ENCODE peak calls at places on chromosomes 5 and 9, in five cellular contexts. One of them, this sample, is unnamed.
A peak's percentile ranks its signal among the peaks of the same experiment; 100 is the strongest.

GRCh38 chr9:93574900-93575705 is 1.3 kb upstream of the PHF2 start:
- ATAC-seq in K562: no peak
- ATAC-seq in right cardiac atrium: peak; percentile 3
- ATAC-seq in HCT116: no peak
- ATAC-seq in upper lobe of left lung: peak; percentile 2
- ATAC-seq in this sample: no peak

GRCh38 chr9:109886617-109887016 is 106.6 kb downstream of the PALM2AKAP2 start:
- ATAC-seq in right cardiac atrium: no peak
- ATAC-seq in K562: no peak
- ATAC-seq in upper lobe of left lung: no peak
- ATAC-seq in HCT116: no peak
- ATAC-seq in this sample: no peak

GRCh38 chr9:74940600-74940999 is 12.1 kb downstream of the C9orf40 start:
- ATAC-seq in upper lobe of left lung: no peak
- ATAC-seq in right cardiac atrium: no peak
- ATAC-seq in HCT116: no peak
- ATAC-seq in K562: peak; percentile 54
- ATAC-seq in this sample: no peak

GRCh38 chr5:26569241-26569928 is 469.0 kb downstream of the CDH9 start:
- ATAC-seq in HCT116: no peak
- ATAC-seq in upper lobe of left lung: peak; percentile 44
- ATAC-seq in K562: no peak
- ATAC-seq in right cardiac atrium: peak; percentile 54
- ATAC-seq in this sample: peak; percentile 34

GRCh38 chr5:61229416-61229815 is 67.1 kb upstream of the SMIM15 start:
- ATAC-seq in right cardiac atrium: peak; percentile 18
- ATAC-seq in K562: no peak
- ATAC-seq in upper lobe of left lung: no peak
- ATAC-seq in HCT116: peak; percentile 4
- ATAC-seq in this sample: no peak

GRCh38 chr5:61933787-61934626 is 372.0 kb upstream of the KIF2A start:
- ATAC-seq in upper lobe of left lung: peak; percentile 60
- ATAC-seq in HCT116: peak; percentile 87
- ATAC-seq in right cardiac atrium: no peak
- ATAC-seq in K562: peak; percentile 75
- ATAC-seq in this sample: no peak

GRCh38 chr5:175572922-175573321 is 84.9 kb upstream of the HRH2 start:
- ATAC-seq in K562: no peak
- ATAC-seq in HCT116: no peak
- ATAC-seq in right cardiac atrium: peak; percentile 77
- ATAC-seq in upper lobe of left lung: no peak
- ATAC-seq in this sample: no peak

GRCh38 chr5:103234239-103234975 is 24.2 kb upstream of the MACIR start:
- ATAC-seq in K562: no peak
- ATAC-seq in HCT116: no peak
- ATAC-seq in upper lobe of left lung: no peak
- ATAC-seq in right cardiac atrium: peak; percentile 50
- ATAC-seq in this sample: no peak

GRCh38 chr5:76607353-76607871 is 15.8 kb downstream of the F2RL2 start:
- ATAC-seq in right cardiac atrium: no peak
- ATAC-seq in upper lobe of left lung: no peak
- ATAC-seq in K562: no peak
- ATAC-seq in HCT116: no peak
- ATAC-seq in this sample: no peak

GRCh38 chr5:160048131-160048530 is 39.2 kb downstream of the TTC1 start:
- ATAC-seq in upper lobe of left lung: peak; percentile 88
- ATAC-seq in K562: peak; percentile 84
- ATAC-seq in HCT116: no peak
- ATAC-seq in right cardiac atrium: peak; percentile 70
- ATAC-seq in this sample: peak; percentile 77

GRCh38 chr5:73152411-73153388 is 20.3 kb upstream of the TMEM174 start:
- ATAC-seq in K562: peak; percentile 58
- ATAC-seq in HCT116: peak; percentile 79
- ATAC-seq in right cardiac atrium: no peak
- ATAC-seq in upper lobe of left lung: no peak
- ATAC-seq in this sample: no peak

GRCh38 chr9:130630091-130630450 is 34.3 kb upstream of the PRDM12 start:
- ATAC-seq in HCT116: no peak
- ATAC-seq in K562: no peak
- ATAC-seq in upper lobe of left lung: no peak
- ATAC-seq in right cardiac atrium: no peak
- ATAC-seq in this sample: no peak

GRCh38 chr9:6870149-6870548 is 112.4 kb downstream of the KDM4C start:
- ATAC-seq in upper lobe of left lung: no peak
- ATAC-seq in right cardiac atrium: peak; percentile 16
- ATAC-seq in HCT116: no peak
- ATAC-seq in K562: no peak
- ATAC-seq in this sample: no peak

GRCh38 chr9:95096807-95097206 is 220.7 kb downstream of the FANCC start:
- ATAC-seq in right cardiac atrium: no peak
- ATAC-seq in HCT116: no peak
- ATAC-seq in K562: peak; percentile 63
- ATAC-seq in upper lobe of left lung: no peak
- ATAC-seq in this sample: no peak

GRCh38 chr9:34158362-34158869 is 20.4 kb upstream of the UBAP1 start:
- ATAC-seq in K562: peak; percentile 95
- ATAC-seq in upper lobe of left lung: peak; percentile 68
- ATAC-seq in right cardiac atrium: no peak
- ATAC-seq in HCT116: peak; percentile 75
- ATAC-seq in this sample: no peak

GRCh38 chr5:111859533-111860270 is 102.7 kb upstream of the NREP start:
- ATAC-seq in upper lobe of left lung: peak; percentile 76
- ATAC-seq in HCT116: no peak
- ATAC-seq in K562: no peak
- ATAC-seq in right cardiac atrium: peak; percentile 80
- ATAC-seq in this sample: peak; percentile 83

GRCh38 chr5:137098663-137099062 is 400.5 kb downstream of the SPOCK1 start:
- ATAC-seq in right cardiac atrium: no peak
- ATAC-seq in upper lobe of left lung: no peak
- ATAC-seq in HCT116: no peak
- ATAC-seq in K562: no peak
- ATAC-seq in this sample: no peak

GRCh38 chr5:134227786-134228185 is 1.9 kb upstream of the PPP2CA start:
- ATAC-seq in HCT116: no peak
- ATAC-seq in K562: no peak
- ATAC-seq in right cardiac atrium: no peak
- ATAC-seq in upper lobe of left lung: no peak
- ATAC-seq in this sample: no peak

GRCh38 chr9:2023042-2023441 is 7.9 kb downstream of the SMARCA2 start:
- ATAC-seq in K562: peak; percentile 11
- ATAC-seq in right cardiac atrium: peak; percentile 57
- ATAC-seq in upper lobe of left lung: no peak
- ATAC-seq in HCT116: no peak
- ATAC-seq in this sample: no peak
- H3K4me1 ChIP-seq in K562: peaks cover 3% of the 10 kb centered on the region
- H3K4me1 ChIP-seq in right cardiac atrium: peaks cover 21% of the 10 kb centered on the region
- H3K4me1 ChIP-seq in upper lobe of left lung: peaks cover 67% of the 10 kb centered on the region
- H3K4me1 ChIP-seq in HCT116: peaks cover 6% of the 10 kb centered on the region
- H3K4me1 ChIP-seq in this sample: peaks cover 98% of the 10 kb centered on the region

GRCh38 chr9:69175488-69175872 is 1.4 kb downstream of the TJP2 start:
- ATAC-seq in right cardiac atrium: no peak
- ATAC-seq in upper lobe of left lung: no peak
- ATAC-seq in K562: no peak
- ATAC-seq in HCT116: no peak
- ATAC-seq in this sample: no peak
- H3K4me1 ChIP-seq in right cardiac atrium: no peaks in the 10 kb centered on the region
- H3K4me1 ChIP-seq in upper lobe of left lung: peaks cover 68% of the 10 kb centered on the region
- H3K4me1 ChIP-seq in K562: peaks cover 19% of the 10 kb centered on the region
- H3K4me1 ChIP-seq in HCT116: peaks cover 38% of the 10 kb centered on the region
- H3K4me1 ChIP-seq in this sample: no peaks in the 10 kb centered on the region

GRCh38 chr5:150264667-150265603 is 24.6 kb downstream of the CAMK2A start:
- ATAC-seq in upper lobe of left lung: no peak
- ATAC-seq in right cardiac atrium: no peak
- ATAC-seq in HCT116: no peak
- ATAC-seq in K562: no peak
- ATAC-seq in this sample: no peak

GRCh38 chr5:150262502-150262901 is 27.1 kb downstream of the CAMK2A start:
- ATAC-seq in upper lobe of left lung: no peak
- ATAC-seq in HCT116: no peak
- ATAC-seq in K562: no peak
- ATAC-seq in right cardiac atrium: no peak
- ATAC-seq in this sample: no peak

GRCh38 chr5:150261231-150261630 is 28.3 kb downstream of the CAMK2A start:
- ATAC-seq in right cardiac atrium: no peak
- ATAC-seq in HCT116: no peak
- ATAC-seq in K562: no peak
- ATAC-seq in upper lobe of left lung: no peak
- ATAC-seq in this sample: no peak

GRCh38 chr5:150263801-150264621 is 25.6 kb downstream of the CAMK2A start:
- ATAC-seq in right cardiac atrium: peak; percentile 46
- ATAC-seq in upper lobe of left lung: peak; percentile 46
- ATAC-seq in HCT116: peak; percentile 90
- ATAC-seq in K562: peak; percentile 39
- ATAC-seq in this sample: peak; percentile 87

DNA sequence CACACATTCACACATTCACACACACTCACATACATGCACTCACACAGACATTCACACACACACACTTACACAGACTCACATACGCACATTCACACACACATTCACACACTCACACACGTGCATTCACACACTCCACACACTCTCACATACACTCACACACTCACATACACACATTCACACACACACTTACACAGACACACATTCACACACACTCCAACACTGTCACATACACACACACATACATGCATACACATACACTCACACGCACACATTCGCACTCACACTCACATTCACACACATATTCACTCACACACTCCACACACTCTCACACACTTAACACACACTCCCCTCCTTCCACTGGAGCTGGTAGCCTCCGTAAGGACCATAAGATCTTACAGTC is 26.2 kb downstream of the CAMK2A start:
- ATAC-seq in right cardiac atrium: no peak
- ATAC-seq in HCT116: no peak
- ATAC-seq in K562: no peak
- ATAC-seq in upper lobe of left lung: no peak
- ATAC-seq in this sample: no peak
- H3K4me1 ChIP-seq in right cardiac atrium: peaks cover 2% of the 10 kb centered on the region
- H3K4me1 ChIP-seq in HCT116: peaks cover 22% of the 10 kb centered on the region
- H3K4me1 ChIP-seq in K562: peaks cover 8% of the 10 kb centered on the region
- H3K4me1 ChIP-seq in upper lobe of left lung: no peaks in the 10 kb centered on the region
- H3K4me1 ChIP-seq in this sample: peaks cover 4% of the 10 kb centered on the region

GRCh38 chr9:22171691-22172090 is 162.6 kb upstream of the CDKN2B start:
- ATAC-seq in K562: no peak
- ATAC-seq in HCT116: no peak
- ATAC-seq in upper lobe of left lung: no peak
- ATAC-seq in right cardiac atrium: no peak
- ATAC-seq in this sample: no peak
- H3K4me1 ChIP-seq in K562: no peaks in the 10 kb centered on the region
- H3K4me1 ChIP-seq in HCT116: no peaks in the 10 kb centered on the region
- H3K4me1 ChIP-seq in upper lobe of left lung: no peaks in the 10 kb centered on the region
- H3K4me1 ChIP-seq in right cardiac atrium: no peaks in the 10 kb centered on the region
- H3K4me1 ChIP-seq in this sample: no peaks in the 10 kb centered on the region

GRCh38 chr5:119342414-119342813 is 13.4 kb upstream of the TNFAIP8 start:
- ATAC-seq in right cardiac atrium: no peak
- ATAC-seq in HCT116: no peak
- ATAC-seq in K562: no peak
- ATAC-seq in upper lobe of left lung: no peak
- ATAC-seq in this sample: no peak
- H3K4me1 ChIP-seq in right cardiac atrium: peaks cover 6% of the 10 kb centered on the region
- H3K4me1 ChIP-seq in HCT116: no peaks in the 10 kb centered on the region
- H3K4me1 ChIP-seq in K562: peaks cover 20% of the 10 kb centered on the region
- H3K4me1 ChIP-seq in upper lobe of left lung: peaks cover 31% of the 10 kb centered on the region
- H3K4me1 ChIP-seq in this sample: no peaks in the 10 kb centered on the region

DNA sequence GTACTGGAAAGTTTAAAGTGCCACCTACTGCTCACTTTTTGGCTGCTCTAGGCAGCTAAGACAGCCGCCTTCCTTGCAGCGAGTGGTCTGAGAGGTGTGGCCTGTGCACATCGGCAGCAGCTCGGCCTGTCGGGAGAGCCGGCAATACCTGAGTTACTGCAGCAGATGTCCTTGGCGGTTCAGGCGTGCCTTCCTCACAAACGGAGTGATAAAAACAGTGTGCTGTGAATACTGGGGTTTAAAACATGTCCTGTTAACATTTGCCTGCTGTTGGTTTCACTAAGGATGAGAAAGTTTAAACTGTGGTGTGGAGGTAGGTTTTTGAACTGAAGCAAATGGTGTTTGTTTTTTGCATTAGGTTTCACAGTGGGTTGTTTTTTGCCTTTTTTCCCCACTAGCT is 12.9 kb downstream of the TRAF2 start:
- ATAC-seq in HCT116: no peak
- ATAC-seq in right cardiac atrium: no peak
- ATAC-seq in upper lobe of left lung: no peak
- ATAC-seq in K562: no peak
- ATAC-seq in this sample: no peak
- H3K4me1 ChIP-seq in HCT116: peaks cover 9% of the 10 kb centered on the region
- H3K4me1 ChIP-seq in right cardiac atrium: peaks cover 16% of the 10 kb centered on the region
- H3K4me1 ChIP-seq in upper lobe of left lung: peaks cover 31% of the 10 kb centered on the region
- H3K4me1 ChIP-seq in K562: peaks cover 11% of the 10 kb centered on the region
- H3K4me1 ChIP-seq in this sample: peaks cover 2% of the 10 kb centered on the region

DNA sequence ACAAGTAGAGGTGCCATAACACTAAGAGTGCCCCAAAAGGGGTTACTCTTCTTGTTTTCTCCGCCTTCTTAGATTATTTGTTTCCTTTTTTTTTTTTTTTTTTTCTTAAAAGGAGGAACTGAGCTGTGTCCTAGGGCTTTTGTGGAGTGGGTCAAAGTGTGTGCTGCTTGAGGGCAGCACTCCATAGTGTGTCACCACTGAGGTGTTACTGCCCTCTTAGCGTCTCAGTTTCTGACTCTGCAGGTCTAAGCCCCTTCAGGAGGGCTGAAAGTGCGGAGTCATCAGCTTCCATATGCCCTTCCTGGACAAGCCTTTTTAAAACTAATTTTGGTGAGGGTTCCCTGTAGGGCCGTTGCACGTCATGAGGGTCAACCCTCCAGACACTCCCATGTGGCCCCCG is 12.6 kb upstream of the NANS start:
- ATAC-seq in right cardiac atrium: no peak
- ATAC-seq in HCT116: no peak
- ATAC-seq in upper lobe of left lung: no peak
- ATAC-seq in K562: no peak
- ATAC-seq in this sample: no peak
- H3K4me1 ChIP-seq in right cardiac atrium: no peaks in the 10 kb centered on the region
- H3K4me1 ChIP-seq in HCT116: peaks cover 4% of the 10 kb centered on the region
- H3K4me1 ChIP-seq in upper lobe of left lung: no peaks in the 10 kb centered on the region
- H3K4me1 ChIP-seq in K562: peaks cover 12% of the 10 kb centered on the region
- H3K4me1 ChIP-seq in this sample: no peaks in the 10 kb centered on the region

GRCh38 chr5:149156435-149157083 is 15.3 kb downstream of the ABLIM3 start:
- ATAC-seq in HCT116: no peak
- ATAC-seq in right cardiac atrium: peak; percentile 29
- ATAC-seq in K562: no peak
- ATAC-seq in upper lobe of left lung: no peak
- ATAC-seq in this sample: no peak
- H3K4me1 ChIP-seq in HCT116: peaks cover 2% of the 10 kb centered on the region
- H3K4me1 ChIP-seq in right cardiac atrium: peaks cover 44% of the 10 kb centered on the region
- H3K4me1 ChIP-seq in K562: peaks cover 2% of the 10 kb centered on the region
- H3K4me1 ChIP-seq in upper lobe of left lung: peaks cover 42% of the 10 kb centered on the region
- H3K4me1 ChIP-seq in this sample: peaks cover 52% of the 10 kb centered on the region

DNA sequence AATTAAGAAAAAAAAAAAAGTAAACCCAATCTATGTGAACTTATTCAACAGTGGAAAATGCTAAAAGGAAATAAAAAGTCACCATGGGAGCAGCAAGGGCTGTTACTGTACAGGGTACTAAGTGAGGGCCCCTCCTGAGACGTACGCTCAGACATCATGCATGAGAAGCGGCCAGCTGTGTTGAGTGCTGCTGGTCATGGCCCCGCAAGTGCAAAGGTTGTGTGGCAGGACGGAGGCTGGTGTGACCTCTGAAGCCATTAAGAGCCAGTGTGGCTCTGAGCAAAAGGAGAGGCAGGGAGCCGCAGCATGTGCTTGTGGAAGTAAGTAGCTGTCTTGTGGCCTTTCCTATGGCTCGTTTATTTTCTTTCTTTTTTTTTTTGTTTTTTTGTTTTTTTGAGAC is 3.1 kb upstream of the ZNF79 start:
- ATAC-seq in upper lobe of left lung: no peak
- ATAC-seq in right cardiac atrium: no peak
- ATAC-seq in HCT116: no peak
- ATAC-seq in K562: no peak
- ATAC-seq in this sample: no peak
- H3K4me1 ChIP-seq in upper lobe of left lung: peaks cover 25% of the 10 kb centered on the region
- H3K4me1 ChIP-seq in right cardiac atrium: no peaks in the 10 kb centered on the region
- H3K4me1 ChIP-seq in HCT116: peaks cover 3% of the 10 kb centered on the region
- H3K4me1 ChIP-seq in K562: peaks cover 37% of the 10 kb centered on the region
- H3K4me1 ChIP-seq in this sample: peaks cover 49% of the 10 kb centered on the region